ENCODE peak calls at places on chromosomes 16 and 17, in ten cellular contexts. G is non-pigmented ciliary epithelial cell; R is GM04504; J is NCI-H1436; F is NCI-H460; T is dorsolateral prefrontal cortex; P is left cardiac atrium; E is activated CD8-positive, alpha-beta memory T cell treated with anti-CD3 and anti-CD28 coated beads for 1 hour; U is GM23338; V is endothelial cell. M is an unnamed sample.

GRCh38 chr17:57972151-57972550 is 15.9 kb downstream of the VEZF1 start:
- DNase-seq in G (no peak), R (no peak), J (no peak), F (no peak), T (no peak), P (no peak), E (no peak), U (no peak), V (no peak), M (no peak)

GRCh38 chr16:21683184-21683583 is 19.4 kb downstream of the OTOA start:
- DNase-seq in G (no peak), R (no peak), J (no peak), F (no peak), T (no peak), P (no peak), E (no peak), U (no peak), V (no peak), M (no peak)

GRCh38 chr17:47099451-47099986 is 89.6 kb downstream of the CDC27 start:
- DNase-seq in G (no peak), R (no peak), J (no peak), F (no peak), T (no peak), P (no peak), E (no peak), U (no peak), V (no peak), M (no peak)

GRCh38 chr16:78705694-78706093 is 606.2 kb downstream of the WWOX start:
- DNase-seq in G (peak), R (no peak), J (no peak), F (peak), T (no peak), P (no peak), E (no peak), U (peak), V (no peak), M (no peak)

GRCh38 chr17:48441231-48441711 is 11.3 kb upstream of the SKAP1 start:
- DNase-seq in G (no peak), R (no peak), J (no peak), F (no peak), T (no peak), P (no peak), E (no peak), U (no peak), V (no peak), M (no peak)

GRCh38 chr16:1941924-1942809 is 832 bp downstream of the MSRB1 start:
- DNase-seq in G (no peak), R (no peak), J (no peak), F (no peak), T (no peak), P (no peak), E (no peak), U (no peak), V (no peak), M (no peak)

GRCh38 chr16:89287777-89288576 is 70.5 kb downstream of the ZNF778 start:
- DNase-seq in G (no peak), R (no peak), J (no peak), F (no peak), T (no peak), P (no peak), E (no peak), U (no peak), V (no peak), M (no peak)

GRCh38 chr17:69607162-69607834 is 192.8 kb downstream of the MAP2K6 start:
- DNase-seq in G (peak), R (peak), J (peak), F (peak), T (peak), P (peak), E (peak), U (peak), V (peak), M (peak)

GRCh38 chr16:66275795-66276428 is 90.6 kb upstream of the CDH5 start:
- DNase-seq in G (no peak), R (no peak), J (no peak), F (peak), T (peak), P (no peak), E (no peak), U (peak), V (peak), M (no peak)

GRCh38 chr17:68229619-68230018 is 18.2 kb upstream of the AMZ2 start:
- DNase-seq in G (no peak), R (no peak), J (no peak), F (no peak), T (no peak), P (no peak), E (no peak), U (no peak), V (no peak), M (no peak)

M was measured in AG09319.